ENCODE peak calls at places on chromosomes 4 and X, in five cellular contexts. K is SJCRH30, T is AG20443, C is mucosa of gallbladder, Y is anterior cingulate cortex. J is an unnamed sample.
A peak's percentile ranks its signal among the peaks of the same experiment; 100 is the strongest.

GRCh38 chr4:81839347-81840042 is 367.8 kb upstream of the RASGEF1B start:
- DNase-seq in C (no peak), T (no peak), K (no peak), Y (no peak), J (no peak)

GRCh38 chrX:109384569-109385174 is 97.2 kb downstream of the GUCY2F start:
- DNase-seq in K (no peak), Y (peak; percentile 3), T (peak; percentile 11), C (no peak), J (no peak)

GRCh38 chrX:42869011-42869410 is 91.0 kb upstream of the PPP1R2C start:
- DNase-seq in K (no peak), T (no peak), C (no peak), Y (no peak), J (no peak)

GRCh38 chrX:18377802-18378201 is 23.3 kb upstream of the SCML2 start:
- DNase-seq in Y (no peak), C (no peak), K (peak; percentile 36), T (peak; percentile 24), J (no peak)

GRCh38 chr4:10020871-10021676 is at the start of gene SLC2A9:
- DNase-seq in K (no peak), T (peak; percentile 40), Y (no peak), C (no peak), J (peak; percentile 53)

GRCh38 chr4:44118971-44119680 is 329.5 kb downstream of the KCTD8 start:
- DNase-seq in Y (no peak), C (no peak), K (no peak), T (no peak), J (no peak)

GRCh38 chr4:8165374-8165896 is 6.8 kb upstream of the ABLIM2 start:
- DNase-seq in C (no peak), T (no peak), Y (no peak), K (no peak), J (no peak)

GRCh38 chr4:108130955-108131354 is 37.8 kb downstream of the LEF1 start:
- DNase-seq in C (no peak), Y (no peak), K (no peak), T (no peak), J (no peak)

GRCh38 chrX:105050921-105051320 is 169.6 kb downstream of the TEX13A start:
- DNase-seq in K (no peak), C (no peak), T (no peak), Y (no peak), J (no peak)

GRCh38 chrX:140432328-140433025 is 72.4 kb downstream of the SOX3 start:
- DNase-seq in T (peak; percentile 16), K (no peak), C (peak; percentile 12), Y (peak; percentile 64), J (peak; percentile 26)

GRCh38 chr4:3045500-3045850 is 28.9 kb downstream of the HTT-AS start:
- DNase-seq in C (peak; percentile 48), T (no peak), Y (no peak), K (peak; percentile 50), J (no peak)

GRCh38 chr4:26375589-26375988 is 54.8 kb downstream of the RBPJ start:
- DNase-seq in C (no peak), K (no peak), T (no peak), Y (peak; percentile 31), J (no peak)

GRCh38 chr4:73620115-73620792 is at the start of gene RASSF6:
- DNase-seq in K (peak; percentile 15), Y (no peak), T (no peak), C (peak; percentile 88), J (no peak)

GRCh38 chr4:137025484-137026059 is 506.7 kb downstream of the PCDH18 start:
- DNase-seq in K (no peak), T (no peak), C (no peak), Y (no peak), J (no peak)